ENCODE peak calls at places on chromosome 18, in eight cellular contexts. J is GM20000, O is right lobe of liver, N is fibroblast of pulmonary artery, V is HFFc6, E is thoracic aorta, R is esophagus muscularis mucosa, I is RWPE1. D is an unnamed sample.

GRCh38 chr18:43539862-43540261 is 262.6 kb upstream of the SYT4 start:
- DNase-seq in E (no peak), O (no peak), J (no peak), R (no peak), N (no peak), V (no peak), I (no peak), D (no peak)

GRCh38 chr18:36828157-36828629 is 609 bp downstream of the TPGS2 start:
- DNase-seq in V (peak), R (no peak), J (no peak), O (peak), I (peak), N (peak), E (no peak), D (no peak)

GRCh38 chr18:48915621-48916425 is 34.9 kb downstream of the SMAD7 start:
- DNase-seq in I (no peak), R (no peak), V (no peak), J (no peak), E (no peak), O (no peak), N (no peak), D (no peak)

GRCh38 chr18:51726614-51727013 is 529.1 kb upstream of the MEX3C start:
- DNase-seq in R (no peak), O (no peak), I (no peak), N (no peak), E (no peak), J (no peak), V (no peak), D (peak)

GRCh38 chr18:2114765-2115164 is 456.5 kb downstream of the METTL4 start:
- DNase-seq in E (no peak), R (peak), O (no peak), V (no peak), J (no peak), N (no peak), I (no peak), D (no peak)

GRCh38 chr18:48921305-48922202 is 29.2 kb downstream of the SMAD7 start:
- DNase-seq in E (no peak), I (no peak), N (no peak), V (no peak), R (no peak), J (no peak), O (no peak), D (no peak)

GRCh38 chr18:11989966-11990380 is 8.7 kb downstream of the IMPA2 start:
- DNase-seq in V (no peak), N (no peak), J (no peak), R (no peak), I (no peak), E (no peak), O (peak), D (no peak)

GRCh38 chr18:42436366-42436765 is 481.3 kb downstream of the PIK3C3 start:
- DNase-seq in N (no peak), E (no peak), R (no peak), O (no peak), I (no peak), J (no peak), V (no peak), D (no peak)

GRCh38 chr18:45566025-45566740 is 49.1 kb upstream of the SLC14A2 start:
- DNase-seq in O (no peak), V (peak), R (no peak), N (peak), I (peak), J (no peak), E (peak), D (no peak)

GRCh38 chr18:44497294-44497693 is 183.4 kb upstream of the SETBP1 start:
- DNase-seq in O (no peak), V (no peak), E (no peak), N (no peak), J (no peak), R (no peak), I (no peak), D (no peak)

GRCh38 chr18:55337908-55338521 is 250.0 kb downstream of the TCF4 start:
- DNase-seq in J (no peak), N (no peak), I (no peak), R (no peak), E (no peak), O (no peak), V (no peak), D (no peak)

GRCh38 chr18:23662309-23663263 is at the start of gene ANKRD29:
- DNase-seq in N (peak), I (peak), V (no peak), E (no peak), R (no peak), O (peak), J (peak), D (peak)

GRCh38 chr18:80196528-80197320 is 50.6 kb downstream of the PARD6G start:
- DNase-seq in E (no peak), J (no peak), R (peak), V (peak), I (no peak), N (peak), O (no peak), D (no peak)

GRCh38 chr18:28963481-28963880 is 786.6 kb upstream of the CDH2 start:
- DNase-seq in R (no peak), E (no peak), I (no peak), J (no peak), O (no peak), V (no peak), N (no peak), D (no peak)

GRCh38 chr18:62897153-62897552 is 181.8 kb downstream of the PHLPP1 start:
- DNase-seq in J (no peak), O (no peak), E (no peak), N (peak), R (no peak), I (peak), V (peak), D (no peak)

GRCh38 chr18:39737869-39738268 is 2172.3 kb upstream of the CELF4 start:
- DNase-seq in V (no peak), E (no peak), I (no peak), J (no peak), N (no peak), O (no peak), R (no peak), D (no peak)

GRCh38 chr18:31497711-31498449 is at the start of gene DSG2:
- DNase-seq in I (peak), J (peak), R (no peak), E (no peak), V (no peak), N (peak), O (peak), D (peak)

GRCh38 chr18:75247601-75248421 is 37.2 kb downstream of the TSHZ1 start:
- DNase-seq in N (peak), V (peak), E (no peak), I (peak), R (no peak), J (peak), O (no peak), D (no peak)

GRCh38 chr18:46278481-46279465 is 174.6 kb downstream of the HAUS1 start:
- DNase-seq in I (no peak), E (no peak), N (peak), R (peak), J (no peak), O (no peak), V (peak), D (no peak)

GRCh38 chr18:75127143-75128021 is 81.6 kb downstream of the PTGR3 start:
- DNase-seq in V (no peak), J (no peak), N (no peak), O (no peak), R (peak), I (no peak), E (no peak), D (no peak)

GRCh38 chr18:75408554-75409506 is 18.7 kb downstream of the SMIM21 start:
- DNase-seq in O (no peak), R (no peak), J (no peak), V (peak), I (peak), E (no peak), N (peak), D (no peak)

GRCh38 chr18:71673498-71673897 is 870.6 kb downstream of the CBLN2 start:
- DNase-seq in N (no peak), R (no peak), V (no peak), I (no peak), O (no peak), E (no peak), J (no peak), D (no peak)

GRCh38 chr18:68244786-68245185 is 470.1 kb downstream of the TMX3 start:
- DNase-seq in R (no peak), E (no peak), O (no peak), J (no peak), N (peak), V (peak), I (no peak), D (no peak)

GRCh38 chr18:22385718-22386117 is 32.0 kb downstream of the CTAGE1 start:
- DNase-seq in J (no peak), E (no peak), N (peak), O (no peak), V (peak), R (no peak), I (peak), D (no peak)

GRCh38 chr18:37476182-37476581 is 89.4 kb downstream of the CELF4 start:
- DNase-seq in E (no peak), R (no peak), N (no peak), O (no peak), I (no peak), J (peak), V (peak), D (peak)

GRCh38 chr18:80171190-80171872 is 62.3 kb downstream of the ADNP2 start:
- DNase-seq in O (peak), V (peak), N (peak), I (peak), E (no peak), J (peak), R (no peak), D (peak)

GRCh38 chr18:32324173-32324572 is 134.3 kb downstream of the MEP1B start:
- DNase-seq in O (no peak), I (no peak), R (no peak), N (peak), E (no peak), V (no peak), J (no peak), D (no peak)

GRCh38 chr18:30675905-30676620 is 366.5 kb downstream of the DSC3 start:
- DNase-seq in J (no peak), E (no peak), O (no peak), N (no peak), R (no peak), I (no peak), V (no peak), D (no peak)

GRCh38 chr18:5478261-5478660 is 65.5 kb downstream of the EPB41L3 start:
- DNase-seq in I (no peak), N (no peak), E (no peak), R (no peak), O (no peak), V (no peak), J (no peak), D (no peak)

GRCh38 chr18:518081-518480 is 17.6 kb upstream of the COLEC12 start:
- DNase-seq in J (no peak), E (no peak), N (peak), V (no peak), I (no peak), R (no peak), O (no peak), D (no peak)

GRCh38 chr18:60471652-60472051 is 99.1 kb upstream of the MC4R start:
- DNase-seq in O (no peak), E (no peak), I (no peak), R (no peak), J (no peak), V (no peak), N (peak), D (no peak)

GRCh38 chr18:57353940-57354461 is 1.6 kb downstream of the ST8SIA3 start:
- DNase-seq in V (no peak), O (peak), R (no peak), J (peak), N (peak), E (no peak), I (peak), D (peak)

GRCh38 chr18:75544496-75544895 is 117.0 kb upstream of the SMIM21 start:
- DNase-seq in E (no peak), R (peak), N (peak), O (no peak), I (peak), J (no peak), V (peak), D (no peak)

GRCh38 chr18:25230658-25231326 is 121.2 kb downstream of the ZNF521 start:
- DNase-seq in I (no peak), V (peak), E (peak), J (no peak), R (peak), O (peak), N (peak), D (no peak)

GRCh38 chr18:57569133-57569532 is 17.4 kb downstream of the FECH start:
- DNase-seq in R (no peak), I (no peak), N (no peak), O (no peak), V (no peak), J (no peak), E (no peak), D (no peak)

GRCh38 chr18:62452280-62452824 is 70.5 kb upstream of the ZCCHC2 start:
- DNase-seq in R (peak), N (peak), I (peak), E (no peak), V (no peak), J (no peak), O (peak), D (no peak)

GRCh38 chr18:6414118-6414722 is 491 bp downstream of the L3MBTL4 start:
- DNase-seq in R (no peak), E (no peak), I (peak), V (no peak), O (peak), J (peak), N (no peak), D (peak)

GRCh38 chr18:26802330-26803200 is 62.9 kb downstream of the AQP4 start:
- DNase-seq in J (no peak), I (no peak), V (no peak), O (no peak), N (no peak), R (no peak), E (no peak), D (no peak)

GRCh38 chr18:26806224-26806623 is 59.3 kb downstream of the AQP4 start:
- DNase-seq in J (no peak), V (no peak), E (no peak), O (no peak), R (no peak), N (no peak), I (no peak), D (no peak)

GRCh38 chr18:26803643-26804042 is 61.9 kb downstream of the AQP4 start:
- DNase-seq in I (no peak), O (no peak), E (no peak), J (no peak), V (no peak), N (no peak), R (no peak), D (no peak)

GRCh38 chr18:26804474-26804873 is 61.0 kb downstream of the AQP4 start:
- DNase-seq in J (no peak), N (no peak), I (no peak), O (peak), E (no peak), V (no peak), R (no peak), D (no peak)
- TF ChIP-seq CTCF in J (peak), N (no peak), I (peak), O (peak), E (no peak), V (no peak), R (no peak), D (peak)

DNA sequence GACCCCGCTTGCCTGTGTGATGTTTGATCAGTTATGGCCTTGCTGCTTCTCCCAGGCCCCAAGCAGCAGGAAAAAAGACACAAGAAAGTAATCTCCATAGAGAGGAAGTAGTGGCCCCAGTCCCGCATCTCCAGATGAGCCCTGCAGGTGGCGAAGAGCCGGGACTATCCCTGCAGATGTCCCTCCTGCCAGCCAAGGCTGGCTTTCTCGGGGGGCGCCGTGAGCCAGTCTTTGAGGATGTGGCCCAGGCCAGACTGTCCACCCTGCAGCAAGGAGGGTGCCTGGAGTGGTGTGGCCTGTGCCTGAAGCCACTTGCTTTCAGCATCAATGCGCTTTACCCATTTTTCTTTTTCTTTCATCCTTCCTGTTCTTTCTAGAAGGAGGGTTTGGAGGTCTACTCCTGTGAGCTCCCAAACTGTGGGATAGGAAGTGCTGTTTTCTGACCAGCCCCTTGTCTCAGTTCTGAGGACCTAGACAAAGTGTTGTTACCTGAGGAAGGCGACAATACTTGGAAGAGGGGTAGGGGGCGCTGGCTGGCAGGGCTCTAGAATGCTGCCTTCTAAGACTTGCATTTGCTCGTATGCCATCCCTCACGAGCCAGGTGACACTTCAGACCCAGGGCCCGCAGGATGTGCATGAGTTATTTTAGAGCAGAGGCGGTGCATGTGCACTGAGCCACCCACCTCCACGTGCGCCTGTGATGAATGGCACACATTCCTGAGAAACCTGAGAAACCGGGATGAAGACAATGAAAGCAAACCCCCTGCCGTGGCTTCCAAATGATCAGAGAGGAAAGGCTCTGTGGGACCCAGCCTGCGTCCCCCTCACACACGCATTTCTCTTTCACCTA is 255.8 kb downstream of the FBXO15 start:
- DNase-seq in R (peak), N (no peak), I (no peak), O (no peak), E (no peak), V (no peak), J (peak), D (no peak)
- TF ChIP-seq CTCF in R (no peak), N (no peak), I (no peak), O (no peak), E (no peak), V (peak), J (no peak), D (no peak)

DNA sequence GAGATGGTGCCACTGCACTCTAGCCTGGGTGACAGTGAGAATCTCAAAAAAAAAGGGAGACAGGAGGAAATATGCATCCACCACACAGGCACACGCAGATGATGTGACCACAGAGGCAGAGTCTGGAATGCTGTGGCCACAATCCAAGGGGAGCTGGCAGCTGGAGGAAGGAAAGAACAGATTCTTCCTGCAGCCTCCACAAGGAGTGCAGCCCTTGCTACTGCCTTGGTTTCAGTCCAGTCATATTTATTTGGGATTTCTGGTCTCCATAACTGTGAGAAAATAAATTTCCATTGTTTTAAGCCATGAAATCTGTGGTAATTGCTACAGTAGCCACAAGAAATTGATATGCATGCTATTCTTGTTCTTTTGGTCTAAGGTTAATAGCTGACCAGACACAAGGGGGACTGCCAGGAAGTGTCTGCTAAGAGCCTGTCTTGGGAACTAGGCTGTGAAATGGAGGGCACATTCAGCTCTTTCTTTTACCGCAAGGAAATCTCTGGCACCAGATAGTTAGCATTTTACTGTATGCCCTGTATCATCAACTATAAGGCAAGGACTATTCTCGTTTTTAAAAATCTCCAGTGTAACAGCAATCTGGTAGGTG is 133.1 kb upstream of the SEC11C start:
- DNase-seq in N (peak), E (no peak), R (no peak), O (no peak), V (peak), J (no peak), I (no peak), D (no peak)
- TF ChIP-seq CTCF in N (no peak), E (no peak), R (no peak), O (no peak), V (no peak), J (no peak), I (no peak), D (no peak)

DNA sequence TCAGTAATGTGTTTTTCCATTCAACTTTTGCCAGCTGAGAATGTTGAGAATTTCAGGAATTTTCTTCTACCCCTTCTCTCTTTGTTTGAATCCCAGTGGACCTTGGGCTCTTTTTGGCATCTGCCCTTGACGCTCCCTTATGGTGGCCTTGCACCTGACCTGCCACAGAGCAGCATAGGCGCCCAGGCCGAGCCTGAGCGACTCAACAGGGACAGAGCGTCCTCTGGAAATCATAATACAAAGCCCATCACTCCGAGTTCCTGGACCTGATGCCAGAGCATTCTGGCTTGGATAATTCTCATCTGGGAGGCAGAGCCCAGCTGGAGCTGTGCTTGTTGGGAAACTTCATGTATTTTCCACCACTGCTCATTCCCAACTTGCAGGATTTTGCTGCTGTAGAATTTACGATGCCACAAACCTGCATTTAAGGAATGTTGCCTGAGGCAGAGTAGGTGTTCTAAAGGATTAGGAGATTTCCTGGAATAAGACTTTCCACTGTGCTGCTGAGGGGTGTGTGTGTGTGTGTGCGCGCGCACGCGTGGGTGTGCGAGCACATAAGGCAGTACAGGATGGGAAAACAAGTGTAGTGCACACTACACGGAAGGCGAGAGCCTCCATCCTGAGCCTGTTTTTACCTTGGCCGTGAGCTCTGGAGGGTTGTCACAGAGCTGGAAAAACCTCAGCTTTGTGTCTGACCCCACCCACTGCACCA is 77.1 kb upstream of the TXNDC2 start:
- DNase-seq in E (no peak), V (no peak), N (peak), I (peak), R (no peak), J (no peak), O (no peak), D (no peak)
- TF ChIP-seq CTCF in E (no peak), V (no peak), N (no peak), I (no peak), R (no peak), J (no peak), O (no peak), D (no peak)

GRCh38 chr18:76657428-76657827 is 162.4 kb upstream of the ZNF516 start:
- DNase-seq in I (no peak), R (no peak), V (peak), O (no peak), N (no peak), E (no peak), J (no peak), D (no peak)
- TF ChIP-seq CTCF in I (no peak), R (no peak), V (no peak), O (no peak), N (no peak), E (no peak), J (no peak), D (no peak)

GRCh38 chr18:35756506-35757117 is 175.1 kb downstream of the GALNT1 start:
- DNase-seq in R (peak), I (peak), N (peak), O (no peak), V (peak), E (no peak), J (peak), D (peak)
- TF ChIP-seq CTCF in R (peak), I (peak), N (peak), O (peak), V (peak), E (peak), J (peak), D (peak)

D was measured in GM10248.